ENCODE peak calls at places on chromosome 6, in ten cellular contexts. One of them, this sample, is unnamed.

GRCh38 chr6:170314983-170315382 is 8.4 kb downstream of the FAM120B start:
- DNase-seq in ELR: no peak
- DNase-seq in posterior cingulate gyrus: no peak
- DNase-seq in AG09319: no peak
- DNase-seq in Calu3: no peak
- DNase-seq in bronchial epithelial cell: no peak
- DNase-seq in GM12865: no peak
- DNase-seq in hippocampal formation: no peak
- DNase-seq in central memory CD4-positive, alpha-beta T cell: no peak
- DNase-seq in NCI-H345: no peak
- DNase-seq in this sample: no peak

GRCh38 chr6:113574147-113574546 is 283.0 kb upstream of the MARCKS start:
- DNase-seq in ELR: no peak
- DNase-seq in NCI-H345: no peak
- DNase-seq in Calu3: no peak
- DNase-seq in hippocampal formation: no peak
- DNase-seq in AG09319: no peak
- DNase-seq in GM12865: no peak
- DNase-seq in central memory CD4-positive, alpha-beta T cell: no peak
- DNase-seq in bronchial epithelial cell: no peak
- DNase-seq in posterior cingulate gyrus: no peak
- DNase-seq in this sample: no peak

GRCh38 chr6:12911387-12911960 is 194.9 kb downstream of the PHACTR1 start:
- DNase-seq in central memory CD4-positive, alpha-beta T cell: no peak
- DNase-seq in GM12865: peak
- DNase-seq in NCI-H345: peak
- DNase-seq in bronchial epithelial cell: peak
- DNase-seq in posterior cingulate gyrus: no peak
- DNase-seq in hippocampal formation: peak
- DNase-seq in ELR: peak
- DNase-seq in Calu3: no peak
- DNase-seq in AG09319: no peak
- DNase-seq in this sample: peak

GRCh38 chr6:125868252-125868651 is 77.5 kb downstream of the NCOA7 start:
- DNase-seq in bronchial epithelial cell: peak
- DNase-seq in posterior cingulate gyrus: no peak
- DNase-seq in GM12865: no peak
- DNase-seq in AG09319: no peak
- DNase-seq in central memory CD4-positive, alpha-beta T cell: no peak
- DNase-seq in hippocampal formation: peak
- DNase-seq in Calu3: no peak
- DNase-seq in NCI-H345: no peak
- DNase-seq in ELR: peak
- DNase-seq in this sample: no peak

GRCh38 chr6:132813173-132813856 is 1.1 kb upstream of the RPS12 start:
- DNase-seq in AG09319: no peak
- DNase-seq in central memory CD4-positive, alpha-beta T cell: peak
- DNase-seq in Calu3: peak
- DNase-seq in NCI-H345: peak
- DNase-seq in bronchial epithelial cell: peak
- DNase-seq in hippocampal formation: peak
- DNase-seq in ELR: peak
- DNase-seq in GM12865: peak
- DNase-seq in posterior cingulate gyrus: no peak
- DNase-seq in this sample: no peak

GRCh38 chr6:31122803-31123706 is 2.8 kb upstream of the CDSN start:
- DNase-seq in hippocampal formation: no peak
- DNase-seq in NCI-H345: no peak
- DNase-seq in AG09319: no peak
- DNase-seq in GM12865: no peak
- DNase-seq in posterior cingulate gyrus: peak
- DNase-seq in ELR: peak
- DNase-seq in Calu3: peak
- DNase-seq in central memory CD4-positive, alpha-beta T cell: no peak
- DNase-seq in bronchial epithelial cell: peak
- DNase-seq in this sample: no peak

GRCh38 chr6:113351183-113351834 is 505.8 kb upstream of the MARCKS start:
- DNase-seq in central memory CD4-positive, alpha-beta T cell: no peak
- DNase-seq in NCI-H345: no peak
- DNase-seq in bronchial epithelial cell: peak
- DNase-seq in Calu3: no peak
- DNase-seq in hippocampal formation: no peak
- DNase-seq in posterior cingulate gyrus: no peak
- DNase-seq in ELR: peak
- DNase-seq in AG09319: peak
- DNase-seq in GM12865: no peak
- DNase-seq in this sample: no peak

GRCh38 chr6:111707773-111708172 is 102.1 kb upstream of the TRAF3IP2 start:
- DNase-seq in hippocampal formation: no peak
- DNase-seq in GM12865: no peak
- DNase-seq in central memory CD4-positive, alpha-beta T cell: no peak
- DNase-seq in NCI-H345: no peak
- DNase-seq in AG09319: no peak
- DNase-seq in Calu3: no peak
- DNase-seq in ELR: no peak
- DNase-seq in posterior cingulate gyrus: no peak
- DNase-seq in bronchial epithelial cell: no peak
- DNase-seq in this sample: no peak

GRCh38 chr6:24768361-24768760 is 6.4 kb upstream of the GMNN start:
- DNase-seq in Calu3: no peak
- DNase-seq in AG09319: no peak
- DNase-seq in bronchial epithelial cell: no peak
- DNase-seq in hippocampal formation: no peak
- DNase-seq in NCI-H345: no peak
- DNase-seq in posterior cingulate gyrus: no peak
- DNase-seq in ELR: no peak
- DNase-seq in GM12865: no peak
- DNase-seq in central memory CD4-positive, alpha-beta T cell: no peak
- DNase-seq in this sample: no peak

GRCh38 chr6:155524249-155524651 is 68.6 kb upstream of the NOX3 start:
- DNase-seq in GM12865: no peak
- DNase-seq in NCI-H345: peak
- DNase-seq in central memory CD4-positive, alpha-beta T cell: no peak
- DNase-seq in Calu3: no peak
- DNase-seq in bronchial epithelial cell: peak
- DNase-seq in AG09319: peak
- DNase-seq in hippocampal formation: no peak
- DNase-seq in ELR: peak
- DNase-seq in posterior cingulate gyrus: no peak
- DNase-seq in this sample: no peak

GRCh38 chr6:92790381-92790780 is 629.0 kb downstream of the EPHA7 start:
- DNase-seq in ELR: no peak
- DNase-seq in bronchial epithelial cell: no peak
- DNase-seq in Calu3: no peak
- DNase-seq in GM12865: peak
- DNase-seq in AG09319: no peak
- DNase-seq in central memory CD4-positive, alpha-beta T cell: no peak
- DNase-seq in posterior cingulate gyrus: no peak
- DNase-seq in hippocampal formation: no peak
- DNase-seq in NCI-H345: no peak
- DNase-seq in this sample: no peak

GRCh38 chr6:125558451-125558850 is 191.0 kb upstream of the HEY2 start:
- DNase-seq in posterior cingulate gyrus: no peak
- DNase-seq in ELR: no peak
- DNase-seq in hippocampal formation: no peak
- DNase-seq in NCI-H345: no peak
- DNase-seq in central memory CD4-positive, alpha-beta T cell: no peak
- DNase-seq in GM12865: no peak
- DNase-seq in bronchial epithelial cell: no peak
- DNase-seq in AG09319: no peak
- DNase-seq in Calu3: no peak
- DNase-seq in this sample: no peak

GRCh38 chr6:137246164-137246563 is 27.0 kb upstream of the IFNGR1 start:
- DNase-seq in NCI-H345: no peak
- DNase-seq in posterior cingulate gyrus: peak
- DNase-seq in ELR: no peak
- DNase-seq in Calu3: no peak
- DNase-seq in hippocampal formation: no peak
- DNase-seq in AG09319: no peak
- DNase-seq in bronchial epithelial cell: no peak
- DNase-seq in GM12865: no peak
- DNase-seq in central memory CD4-positive, alpha-beta T cell: no peak
- DNase-seq in this sample: no peak

GRCh38 chr6:86961432-86962200 is 24.3 kb downstream of the HTR1E start:
- DNase-seq in AG09319: no peak
- DNase-seq in posterior cingulate gyrus: no peak
- DNase-seq in bronchial epithelial cell: no peak
- DNase-seq in Calu3: no peak
- DNase-seq in NCI-H345: no peak
- DNase-seq in central memory CD4-positive, alpha-beta T cell: no peak
- DNase-seq in hippocampal formation: no peak
- DNase-seq in GM12865: no peak
- DNase-seq in ELR: no peak
- DNase-seq in this sample: no peak

GRCh38 chr6:139485742-139486475 is 111.5 kb upstream of the CITED2 start:
- DNase-seq in posterior cingulate gyrus: no peak
- DNase-seq in Calu3: no peak
- DNase-seq in central memory CD4-positive, alpha-beta T cell: no peak
- DNase-seq in bronchial epithelial cell: no peak
- DNase-seq in GM12865: no peak
- DNase-seq in ELR: no peak
- DNase-seq in hippocampal formation: no peak
- DNase-seq in AG09319: no peak
- DNase-seq in NCI-H345: no peak
- DNase-seq in this sample: no peak

GRCh38 chr6:29968130-29968529 is 25.8 kb downstream of the HLA-A start:
- DNase-seq in hippocampal formation: no peak
- DNase-seq in Calu3: peak
- DNase-seq in central memory CD4-positive, alpha-beta T cell: no peak
- DNase-seq in AG09319: no peak
- DNase-seq in ELR: peak
- DNase-seq in GM12865: no peak
- DNase-seq in bronchial epithelial cell: peak
- DNase-seq in posterior cingulate gyrus: no peak
- DNase-seq in NCI-H345: no peak
- DNase-seq in this sample: no peak

GRCh38 chr6:30101423-30101938 is 11.4 kb downstream of the TRIM31 start:
- DNase-seq in NCI-H345: no peak
- DNase-seq in AG09319: no peak
- DNase-seq in ELR: no peak
- DNase-seq in central memory CD4-positive, alpha-beta T cell: no peak
- DNase-seq in posterior cingulate gyrus: no peak
- DNase-seq in Calu3: no peak
- DNase-seq in hippocampal formation: no peak
- DNase-seq in GM12865: no peak
- DNase-seq in bronchial epithelial cell: peak
- DNase-seq in this sample: no peak

This sample was measured in NCI-H1694.